ENCODE peak calls at places on chromosomes 7 and 10, in seven cellular contexts. One of them, this sample, is unnamed.

GRCh38 chr10:33263453-33263852 is 71.0 kb downstream of the NRP1 start:
- DNase-seq in fibroblast of villous mesenchyme: peak
- DNase-seq in amygdala: no peak
- DNase-seq in activated B cell treated with CpG ODN at 0.5 μM for 24 hours: no peak
- DNase-seq in kidney tubule cell: peak
- DNase-seq in T-helper 9 cell: no peak
- DNase-seq in ACHN: peak
- DNase-seq in this sample: no peak

GRCh38 chr10:60706146-60706545 is 72.1 kb upstream of the CDK1 start:
- DNase-seq in fibroblast of villous mesenchyme: peak
- DNase-seq in amygdala: no peak
- DNase-seq in activated B cell treated with CpG ODN at 0.5 μM for 24 hours: no peak
- DNase-seq in kidney tubule cell: no peak
- DNase-seq in T-helper 9 cell: no peak
- DNase-seq in ACHN: no peak
- DNase-seq in this sample: no peak

GRCh38 chr7:102318482-102318971 is 31.9 kb downstream of the SH2B2 start:
- DNase-seq in fibroblast of villous mesenchyme: no peak
- DNase-seq in amygdala: no peak
- DNase-seq in activated B cell treated with CpG ODN at 0.5 μM for 24 hours: no peak
- DNase-seq in kidney tubule cell: peak
- DNase-seq in T-helper 9 cell: no peak
- DNase-seq in ACHN: no peak
- DNase-seq in this sample: no peak

GRCh38 chr7:70040971-70041766 is 442.9 kb downstream of the AUTS2 start:
- DNase-seq in fibroblast of villous mesenchyme: peak
- DNase-seq in amygdala: no peak
- DNase-seq in activated B cell treated with CpG ODN at 0.5 μM for 24 hours: no peak
- DNase-seq in kidney tubule cell: peak
- DNase-seq in T-helper 9 cell: no peak
- DNase-seq in ACHN: peak
- DNase-seq in this sample: no peak

GRCh38 chr10:102509387-102509786 is 5.6 kb downstream of the SUFU start:
- DNase-seq in fibroblast of villous mesenchyme: peak
- DNase-seq in amygdala: no peak
- DNase-seq in activated B cell treated with CpG ODN at 0.5 μM for 24 hours: no peak
- DNase-seq in kidney tubule cell: peak
- DNase-seq in T-helper 9 cell: no peak
- DNase-seq in ACHN: no peak
- DNase-seq in this sample: peak

GRCh38 chr7:155594163-155594732 is 47.9 kb upstream of the CNPY1 start:
- DNase-seq in fibroblast of villous mesenchyme: no peak
- DNase-seq in amygdala: no peak
- DNase-seq in activated B cell treated with CpG ODN at 0.5 μM for 24 hours: no peak
- DNase-seq in kidney tubule cell: no peak
- DNase-seq in T-helper 9 cell: no peak
- DNase-seq in ACHN: no peak
- DNase-seq in this sample: no peak

GRCh38 chr10:33800545-33800944 is 466.1 kb upstream of the NRP1 start:
- DNase-seq in fibroblast of villous mesenchyme: no peak
- DNase-seq in amygdala: no peak
- DNase-seq in activated B cell treated with CpG ODN at 0.5 μM for 24 hours: no peak
- DNase-seq in kidney tubule cell: no peak
- DNase-seq in T-helper 9 cell: no peak
- DNase-seq in ACHN: no peak
- DNase-seq in this sample: peak

GRCh38 chr10:15344256-15344875 is 26.7 kb downstream of the FAM171A1 start:
- DNase-seq in fibroblast of villous mesenchyme: no peak
- DNase-seq in amygdala: no peak
- DNase-seq in activated B cell treated with CpG ODN at 0.5 μM for 24 hours: no peak
- DNase-seq in kidney tubule cell: no peak
- DNase-seq in T-helper 9 cell: no peak
- DNase-seq in ACHN: no peak
- DNase-seq in this sample: no peak

GRCh38 chr10:55398463-55398862 is 597.4 kb upstream of the PCDH15 start:
- DNase-seq in fibroblast of villous mesenchyme: no peak
- DNase-seq in amygdala: no peak
- DNase-seq in activated B cell treated with CpG ODN at 0.5 μM for 24 hours: no peak
- DNase-seq in kidney tubule cell: no peak
- DNase-seq in T-helper 9 cell: no peak
- DNase-seq in ACHN: no peak
- DNase-seq in this sample: no peak

GRCh38 chr7:22481726-22482125 is 18.3 kb downstream of the STEAP1B start:
- DNase-seq in fibroblast of villous mesenchyme: peak
- DNase-seq in amygdala: no peak
- DNase-seq in activated B cell treated with CpG ODN at 0.5 μM for 24 hours: no peak
- DNase-seq in kidney tubule cell: peak
- DNase-seq in T-helper 9 cell: no peak
- DNase-seq in ACHN: no peak
- DNase-seq in this sample: no peak

GRCh38 chr7:12716134-12716667 is 28.8 kb downstream of the ARL4A start:
- DNase-seq in fibroblast of villous mesenchyme: no peak
- DNase-seq in amygdala: no peak
- DNase-seq in activated B cell treated with CpG ODN at 0.5 μM for 24 hours: no peak
- DNase-seq in kidney tubule cell: no peak
- DNase-seq in T-helper 9 cell: no peak
- DNase-seq in ACHN: no peak
- DNase-seq in this sample: no peak

GRCh38 chr10:35659456-35659855 is 17.4 kb upstream of the FZD8 start:
- DNase-seq in fibroblast of villous mesenchyme: no peak
- DNase-seq in amygdala: no peak
- DNase-seq in activated B cell treated with CpG ODN at 0.5 μM for 24 hours: no peak
- DNase-seq in kidney tubule cell: no peak
- DNase-seq in T-helper 9 cell: no peak
- DNase-seq in ACHN: no peak
- DNase-seq in this sample: no peak

GRCh38 chr10:79562135-79562756 is 2.0 kb upstream of the SFTPA2 start:
- DNase-seq in fibroblast of villous mesenchyme: peak
- DNase-seq in amygdala: no peak
- DNase-seq in activated B cell treated with CpG ODN at 0.5 μM for 24 hours: no peak
- DNase-seq in kidney tubule cell: peak
- DNase-seq in T-helper 9 cell: peak
- DNase-seq in ACHN: peak
- DNase-seq in this sample: peak

GRCh38 chr10:87092356-87092860 is 2.2 kb downstream of the GLUD1 start:
- DNase-seq in fibroblast of villous mesenchyme: peak
- DNase-seq in amygdala: no peak
- DNase-seq in activated B cell treated with CpG ODN at 0.5 μM for 24 hours: no peak
- DNase-seq in kidney tubule cell: peak
- DNase-seq in T-helper 9 cell: no peak
- DNase-seq in ACHN: peak
- DNase-seq in this sample: peak

GRCh38 chr7:6392712-6393666 is 54.8 kb downstream of the DAGLB start:
- DNase-seq in fibroblast of villous mesenchyme: peak
- DNase-seq in amygdala: no peak
- DNase-seq in activated B cell treated with CpG ODN at 0.5 μM for 24 hours: no peak
- DNase-seq in kidney tubule cell: peak
- DNase-seq in T-helper 9 cell: no peak
- DNase-seq in ACHN: peak
- DNase-seq in this sample: peak

GRCh38 chr7:55641273-55641691 is 69.0 kb upstream of the VOPP1 start:
- DNase-seq in fibroblast of villous mesenchyme: peak
- DNase-seq in amygdala: no peak
- DNase-seq in activated B cell treated with CpG ODN at 0.5 μM for 24 hours: no peak
- DNase-seq in kidney tubule cell: peak
- DNase-seq in T-helper 9 cell: peak
- DNase-seq in ACHN: peak
- DNase-seq in this sample: peak

GRCh38 chr7:65006094-65006992 is at the start of gene ERV3-1:
- DNase-seq in fibroblast of villous mesenchyme: peak
- DNase-seq in amygdala: peak
- DNase-seq in activated B cell treated with CpG ODN at 0.5 μM for 24 hours: peak
- DNase-seq in kidney tubule cell: peak
- DNase-seq in T-helper 9 cell: peak
- DNase-seq in ACHN: peak
- DNase-seq in this sample: peak

GRCh38 chr10:35421553-35422178 is 85.4 kb downstream of the CCNY start:
- DNase-seq in fibroblast of villous mesenchyme: peak
- DNase-seq in amygdala: no peak
- DNase-seq in activated B cell treated with CpG ODN at 0.5 μM for 24 hours: no peak
- DNase-seq in kidney tubule cell: peak
- DNase-seq in T-helper 9 cell: no peak
- DNase-seq in ACHN: peak
- DNase-seq in this sample: no peak